ENCODE peak calls at places on chromosomes 6 and 20, in four cellular contexts. R, O, Q and F are unnamed samples.

GRCh38 chr6:20605581-20605980 is 71.3 kb downstream of the CDKAL1 start:
- DNase-seq in R (no peak), O (peak; percentile 8), Q (no peak), F (peak; percentile 43)

GRCh38 chr6:11532097-11532496 is 5.5 kb upstream of the TMEM170B start:
- DNase-seq in R (no peak), O (no peak), Q (no peak), F (no peak)

GRCh38 chr20:32912688-32913087 is 54.0 kb downstream of the EFCAB8 start:
- DNase-seq in R (no peak), O (no peak), Q (no peak), F (no peak)

GRCh38 chr6:42702200-42702599 is 20.2 kb downstream of the PRPH2 start:
- DNase-seq in R (no peak), O (peak; percentile 63), Q (no peak), F (peak; percentile 90)

GRCh38 chr20:47489448-47489872 is 12.2 kb upstream of the NCOA3 start:
- DNase-seq in R (peak; percentile 36), O (no peak), Q (no peak), F (no peak)

GRCh38 chr6:135946674-135947073 is 95.2 kb downstream of the PDE7B start:
- DNase-seq in R (no peak), O (no peak), Q (no peak), F (no peak)

GRCh38 chr6:39808934-39809333 is 16.8 kb downstream of the DAAM2 start:
- DNase-seq in R (no peak), O (no peak), Q (no peak), F (no peak)

GRCh38 chr6:25122001-25122400 is 157.2 kb upstream of the CARMIL1 start:
- DNase-seq in R (no peak), O (no peak), Q (peak; percentile 61), F (no peak)

GRCh38 chr20:50663095-50663821 is 28.1 kb downstream of the RIPOR3 start:
- DNase-seq in R (no peak), O (peak; percentile 71), Q (no peak), F (no peak)

GRCh38 chr6:29602564-29603361 is 17.8 kb downstream of the OR2H2 start:
- DNase-seq in R (no peak), O (no peak), Q (peak; percentile 24), F (peak; percentile 16)

DNA sequence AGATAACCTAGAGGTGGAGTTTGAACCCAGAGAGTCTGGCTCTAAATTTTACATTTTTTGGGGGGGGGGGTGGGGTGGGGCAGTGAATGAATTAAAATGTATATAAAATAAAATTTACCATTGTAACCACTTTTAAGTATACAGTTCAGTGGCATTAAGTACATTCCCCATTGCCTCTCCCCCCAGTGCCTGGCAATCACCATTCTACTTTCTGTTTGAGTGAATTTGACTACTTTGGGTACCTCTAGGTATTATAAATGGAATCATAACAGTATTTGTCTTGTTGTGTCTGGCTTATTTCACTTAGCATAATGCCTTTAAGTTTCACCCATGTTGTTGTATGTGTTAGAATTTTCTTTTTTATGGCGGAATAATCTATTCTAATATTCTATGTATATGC is 2.7 kb downstream of the FAM110A start:
- DNase-seq in R (no peak), O (no peak), Q (no peak), F (no peak)
- H3K4me1 ChIP-seq in R (peaks cover 23% of the 10 kb centered on the region), O (peaks cover 29% of the 10 kb centered on the region), Q (peaks cover 22% of the 10 kb centered on the region), F (peaks cover 2% of the 10 kb centered on the region)

DNA sequence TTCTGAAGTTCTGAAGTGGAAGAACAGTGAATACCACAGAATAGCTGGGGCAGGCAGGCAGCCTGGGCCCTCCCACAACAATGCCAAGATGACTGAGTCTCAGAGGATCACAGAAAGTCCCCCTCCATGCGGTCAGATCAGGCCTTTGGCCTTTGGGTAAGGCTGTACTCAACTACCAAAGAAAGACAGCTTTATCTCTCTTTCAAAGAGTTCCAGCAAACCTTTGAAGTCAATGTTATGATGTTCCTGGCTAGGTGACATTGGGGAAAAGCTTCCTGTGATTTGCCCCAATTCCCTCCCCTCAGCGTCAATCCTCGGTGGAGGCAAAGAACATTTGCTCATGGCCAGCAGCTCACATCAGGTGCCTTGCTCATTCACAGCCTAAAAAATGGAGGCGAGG is 10.7 kb upstream of the FBXO9 start:
- DNase-seq in R (no peak), O (no peak), Q (no peak), F (no peak)
- H3K4me1 ChIP-seq in R (no peaks in the 10 kb centered on the region), O (peaks cover under 1% of the 10 kb centered on the region), Q (peaks cover 19% of the 10 kb centered on the region), F (no peaks in the 10 kb centered on the region)

DNA sequence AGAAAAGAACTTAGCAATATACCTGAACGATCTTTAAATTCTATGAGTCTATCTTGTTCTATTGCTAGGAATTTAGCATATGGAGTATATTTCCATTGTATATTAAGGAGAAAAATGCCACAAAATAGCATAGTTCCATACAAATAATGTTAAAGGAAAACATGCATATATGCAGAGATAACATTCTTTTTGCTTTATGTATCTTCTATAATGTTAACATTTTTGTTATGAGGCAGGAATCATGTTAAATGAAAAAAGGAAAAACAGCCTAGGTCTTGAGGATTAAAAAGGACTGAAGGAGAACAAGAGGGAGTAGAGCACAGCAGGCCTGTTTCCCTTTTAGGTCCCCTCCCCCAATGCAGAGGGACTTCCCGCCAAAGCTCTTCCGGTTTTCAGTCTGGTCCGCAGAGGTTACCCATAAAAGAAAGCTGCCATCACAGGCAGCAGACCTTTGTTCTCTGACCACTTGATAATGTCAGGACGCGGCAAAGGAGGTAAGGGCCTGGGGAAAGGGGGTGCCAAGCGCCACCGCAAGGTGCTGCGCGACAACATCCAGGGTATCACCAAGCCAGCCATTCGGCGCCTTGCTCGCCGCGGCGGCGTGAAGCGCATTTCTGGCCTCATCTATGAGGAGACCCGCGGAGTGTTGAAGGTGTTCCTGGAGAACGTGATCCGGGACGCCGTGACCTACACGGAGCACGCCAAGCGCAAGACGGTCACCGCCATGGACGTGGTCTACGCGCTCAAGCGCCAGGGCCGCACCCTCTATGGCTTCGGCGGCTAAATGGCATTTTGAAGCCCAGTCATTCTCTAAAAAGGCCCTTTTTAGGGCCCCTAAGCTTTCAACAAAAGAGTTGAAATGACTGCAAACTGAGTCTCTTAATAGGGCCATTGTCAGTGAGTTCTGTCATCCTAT is 108.4 kb upstream of the PRSS16 start:
- DNase-seq in R (no peak), O (no peak), Q (peak; percentile 45), F (peak; percentile 57)
- H3K4me1 ChIP-seq in R (no peaks in the 10 kb centered on the region), O (peaks cover 3% of the 10 kb centered on the region), Q (peaks cover 11% of the 10 kb centered on the region), F (no peaks in the 10 kb centered on the region)

DNA sequence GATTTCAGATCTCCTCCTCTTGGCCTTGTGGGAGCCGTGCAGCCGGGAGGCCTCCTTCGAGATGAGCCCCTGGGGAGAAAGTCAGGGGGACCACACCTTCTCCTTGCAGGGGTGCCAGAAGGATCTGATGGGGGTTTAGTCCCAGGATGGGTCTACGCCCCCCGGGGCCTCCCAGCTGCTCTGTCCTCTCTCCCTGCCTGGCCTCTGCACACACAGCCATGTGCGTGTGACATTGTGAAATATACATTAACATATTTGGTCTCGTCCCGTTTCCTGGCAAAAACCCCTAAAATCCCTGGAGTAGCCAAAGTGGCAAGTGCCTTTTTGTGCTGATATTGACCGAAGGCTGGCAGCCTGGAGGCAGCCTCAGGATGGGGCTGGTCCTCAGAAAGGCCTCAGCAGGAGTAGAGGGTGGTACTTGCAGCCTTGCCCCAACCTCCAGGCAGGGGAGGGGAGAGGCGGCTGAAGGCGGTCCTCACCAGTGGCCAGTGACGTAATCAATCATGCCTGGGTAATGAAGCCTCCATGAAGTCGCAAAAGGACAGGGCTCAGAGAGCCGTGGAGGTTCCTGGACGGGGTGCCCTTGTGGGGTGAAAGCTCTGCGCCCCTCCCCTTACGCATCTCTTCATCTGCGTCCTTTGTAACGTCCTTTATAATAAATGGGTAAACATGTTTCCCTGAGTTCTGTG is 5.1 kb upstream of the HELZ2 start:
- DNase-seq in R (peak; percentile 76), O (no peak), Q (no peak), F (no peak)
- H3K4me1 ChIP-seq in R (peaks cover 4% of the 10 kb centered on the region), O (peaks cover 4% of the 10 kb centered on the region), Q (peaks cover 21% of the 10 kb centered on the region), F (peaks cover 5% of the 10 kb centered on the region)

DNA sequence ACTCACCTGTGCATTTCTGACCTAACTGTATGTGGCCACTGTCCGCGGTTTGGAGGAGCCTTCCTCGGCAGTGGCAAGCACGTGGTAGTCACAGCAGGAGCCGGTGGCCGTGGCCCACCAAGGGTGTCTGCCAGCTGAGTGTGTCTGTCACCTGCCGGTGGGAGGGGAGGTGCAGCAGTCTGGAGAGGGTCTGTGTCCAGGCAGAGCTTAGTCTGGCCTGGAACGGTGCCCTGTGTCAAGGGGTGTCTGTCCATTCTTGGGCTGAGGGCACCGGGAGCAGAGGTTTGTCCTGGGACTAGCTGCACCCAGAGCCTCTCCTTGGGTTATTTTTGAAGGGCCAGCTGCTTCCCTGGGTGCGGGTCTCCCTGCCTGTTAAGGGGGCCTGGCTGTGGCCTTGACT is 5.0 kb downstream of the RBM38 start:
- DNase-seq in R (peak; percentile 82), O (no peak), Q (no peak), F (no peak)
- H3K4me1 ChIP-seq in R (peaks cover 9% of the 10 kb centered on the region), O (peaks cover 46% of the 10 kb centered on the region), Q (peaks cover 35% of the 10 kb centered on the region), F (peaks cover 3% of the 10 kb centered on the region)

GRCh38 chr6:26538572-26538902 is 371 bp downstream of the HMGN4 start:
- DNase-seq in R (no peak), O (no peak), Q (no peak), F (no peak)

GRCh38 chr6:26538936-26539615 is 910 bp downstream of the HMGN4 start:
- DNase-seq in R (no peak), O (no peak), Q (peak; percentile 54), F (no peak)

GRCh38 chr6:26536571-26537159 is 1.5 kb upstream of the HMGN4 start:
- DNase-seq in R (no peak), O (peak; percentile 26), Q (peak; percentile 73), F (peak; percentile 79)

GRCh38 chr6:26537160-26537845 is 863 bp upstream of the HMGN4 start:
- DNase-seq in R (peak; percentile 91), O (peak; percentile 94), Q (peak; percentile 93), F (peak; percentile 95)

DNA sequence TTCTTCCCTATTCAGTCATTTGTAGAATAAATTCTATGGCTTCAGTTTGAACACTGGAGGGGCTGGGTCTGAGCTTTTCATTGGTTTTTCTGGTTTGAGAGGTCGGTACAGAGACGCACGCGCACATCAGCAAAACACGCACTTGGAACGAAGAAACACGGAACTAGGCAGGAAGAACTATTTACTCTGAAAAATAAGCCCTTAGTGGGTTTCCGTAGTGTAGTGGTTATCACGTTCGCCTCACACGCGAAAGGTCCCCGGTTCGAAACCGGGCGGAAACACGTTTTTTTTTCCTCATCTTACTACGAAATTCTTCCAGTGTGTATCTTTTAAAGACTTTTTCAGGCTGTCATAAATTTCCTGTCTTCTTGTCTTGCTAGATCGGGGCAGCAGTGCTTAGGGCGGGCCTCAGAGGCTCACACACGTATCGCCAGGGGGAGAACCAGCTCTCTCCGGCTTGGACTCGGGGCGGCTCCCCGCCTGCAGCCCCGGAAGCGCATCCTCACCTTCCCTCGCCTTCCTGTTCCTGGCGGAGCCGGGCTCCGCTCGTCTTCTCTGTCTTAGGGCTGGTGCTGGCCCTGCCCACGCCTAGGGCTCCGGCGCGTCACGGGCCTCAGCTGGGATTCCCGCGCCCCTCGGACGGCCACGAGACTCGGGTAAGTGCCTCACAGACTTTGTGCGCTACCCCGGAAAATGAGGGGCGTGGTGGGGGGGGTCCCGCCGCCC is at the start of gene HMGN4:
- DNase-seq in R (peak; percentile 85), O (peak; percentile 92), Q (peak; percentile 93), F (peak; percentile 87)
- H3K4me1 ChIP-seq in R (peaks cover 8% of the 10 kb centered on the region), O (peaks cover 21% of the 10 kb centered on the region), Q (peaks cover 25% of the 10 kb centered on the region), F (peaks cover 7% of the 10 kb centered on the region)